ENCODE peak calls at places on chromosomes 4 and X, in four cellular contexts. E is fibroblast of the conjunctiva, A is lower lobe of right lung, J is NCI-H345. M is an unnamed sample.

GRCh38 chr4:23819041-23819511 is 70.8 kb downstream of the PPARGC1A start:
- DNase-seq in E (peak), A (peak), J (peak), M (no peak)

GRCh38 chr4:85684676-85685075 is 209.7 kb downstream of the ARHGAP24 start:
- DNase-seq in E (no peak), A (no peak), J (no peak), M (no peak)

GRCh38 chrX:109049903-109050302 is 313.5 kb upstream of the IRS4 start:
- DNase-seq in E (no peak), A (no peak), J (no peak), M (no peak)

GRCh38 chr4:175253184-175253902 is 335.2 kb downstream of the ADAM29 start:
- DNase-seq in E (no peak), A (no peak), J (no peak), M (no peak)

GRCh38 chrX:40146471-40147398 is 49.0 kb upstream of the BCOR start:
- DNase-seq in E (no peak), A (peak), J (peak), M (peak)

GRCh38 chrX:37378830-37379229 is 29.7 kb downstream of the PRRG1 start:
- DNase-seq in E (no peak), A (no peak), J (no peak), M (no peak)

GRCh38 chrX:47776301-47776700 is 60.4 kb upstream of the ZNF81 start:
- DNase-seq in E (no peak), A (no peak), J (no peak), M (no peak)

GRCh38 chr4:14431155-14432134 is 570.8 kb upstream of the CPEB2 start:
- DNase-seq in E (no peak), A (no peak), J (no peak), M (no peak)

GRCh38 chr4:139242511-139243051 is 37.4 kb downstream of the MGARP start:
- DNase-seq in E (peak), A (no peak), J (no peak), M (no peak)

GRCh38 chr4:155608231-155608885 is 58.3 kb upstream of the GUCY1A1 start:
- DNase-seq in E (peak), A (no peak), J (no peak), M (no peak)

GRCh38 chrX:953879-954482 is 258.5 kb downstream of the CRLF2 start:
- DNase-seq in E (no peak), A (no peak), J (no peak), M (no peak)

M was measured in mucosa of gallbladder.